ENCODE peak calls at places on chromosomes 6 and 20, in seven cellular contexts. One of them, this sample, is unnamed.

GRCh38 chr20:62417981-62418708 is 9.2 kb downstream of the RBBP8NL start:
- DNase-seq in GM19239: no peak
- DNase-seq in T follicular helper cell: no peak
- DNase-seq in cardiac muscle cell: no peak
- DNase-seq in stimulated activated CD4-positive, alpha-beta T cell treated with anti-CD3 and anti-CD28 coated beads, TNF-alpha, amount 100 ng/mL, for 4 hours: no peak
- DNase-seq in activated T-cell treated with anti-CD3 and anti-CD28 coated beads, Interleukin-2, amount 50 U/mL, for 4 hours: no peak
- DNase-seq in HTR-8/SVneo: no peak
- DNase-seq in this sample: no peak

GRCh38 chr6:18530201-18530600 is 143.1 kb downstream of the RNF144B start:
- DNase-seq in GM19239: no peak
- DNase-seq in T follicular helper cell: no peak
- DNase-seq in cardiac muscle cell: no peak
- DNase-seq in stimulated activated CD4-positive, alpha-beta T cell treated with anti-CD3 and anti-CD28 coated beads, TNF-alpha, amount 100 ng/mL, for 4 hours: no peak
- DNase-seq in activated T-cell treated with anti-CD3 and anti-CD28 coated beads, Interleukin-2, amount 50 U/mL, for 4 hours: no peak
- DNase-seq in HTR-8/SVneo: no peak
- DNase-seq in this sample: no peak

GRCh38 chr6:151900897-151901485 is 93.5 kb downstream of the ESR1 start:
- DNase-seq in GM19239: no peak
- DNase-seq in T follicular helper cell: no peak
- DNase-seq in cardiac muscle cell: no peak
- DNase-seq in stimulated activated CD4-positive, alpha-beta T cell treated with anti-CD3 and anti-CD28 coated beads, TNF-alpha, amount 100 ng/mL, for 4 hours: no peak
- DNase-seq in activated T-cell treated with anti-CD3 and anti-CD28 coated beads, Interleukin-2, amount 50 U/mL, for 4 hours: no peak
- DNase-seq in HTR-8/SVneo: no peak
- DNase-seq in this sample: no peak

GRCh38 chr20:49993301-49993751 is 10.5 kb downstream of the SNAI1 start:
- DNase-seq in GM19239: no peak
- DNase-seq in T follicular helper cell: no peak
- DNase-seq in cardiac muscle cell: no peak
- DNase-seq in stimulated activated CD4-positive, alpha-beta T cell treated with anti-CD3 and anti-CD28 coated beads, TNF-alpha, amount 100 ng/mL, for 4 hours: no peak
- DNase-seq in activated T-cell treated with anti-CD3 and anti-CD28 coated beads, Interleukin-2, amount 50 U/mL, for 4 hours: no peak
- DNase-seq in HTR-8/SVneo: no peak
- DNase-seq in this sample: no peak

GRCh38 chr6:28943557-28944411 is 20.0 kb upstream of the TRIM27 start:
- DNase-seq in GM19239: no peak
- DNase-seq in T follicular helper cell: no peak
- DNase-seq in cardiac muscle cell: peak
- DNase-seq in stimulated activated CD4-positive, alpha-beta T cell treated with anti-CD3 and anti-CD28 coated beads, TNF-alpha, amount 100 ng/mL, for 4 hours: peak
- DNase-seq in activated T-cell treated with anti-CD3 and anti-CD28 coated beads, Interleukin-2, amount 50 U/mL, for 4 hours: peak
- DNase-seq in HTR-8/SVneo: no peak
- DNase-seq in this sample: peak

GRCh38 chr6:139342957-139343750 is 31.3 kb downstream of the CITED2 start:
- DNase-seq in GM19239: no peak
- DNase-seq in T follicular helper cell: no peak
- DNase-seq in cardiac muscle cell: no peak
- DNase-seq in stimulated activated CD4-positive, alpha-beta T cell treated with anti-CD3 and anti-CD28 coated beads, TNF-alpha, amount 100 ng/mL, for 4 hours: no peak
- DNase-seq in activated T-cell treated with anti-CD3 and anti-CD28 coated beads, Interleukin-2, amount 50 U/mL, for 4 hours: no peak
- DNase-seq in HTR-8/SVneo: no peak
- DNase-seq in this sample: no peak

GRCh38 chr20:14576478-14576877 is 239.1 kb upstream of the FLRT3 start:
- DNase-seq in GM19239: no peak
- DNase-seq in T follicular helper cell: no peak
- DNase-seq in cardiac muscle cell: no peak
- DNase-seq in stimulated activated CD4-positive, alpha-beta T cell treated with anti-CD3 and anti-CD28 coated beads, TNF-alpha, amount 100 ng/mL, for 4 hours: no peak
- DNase-seq in activated T-cell treated with anti-CD3 and anti-CD28 coated beads, Interleukin-2, amount 50 U/mL, for 4 hours: no peak
- DNase-seq in HTR-8/SVneo: no peak
- DNase-seq in this sample: no peak

GRCh38 chr6:140774080-140774505 is 1358.6 kb upstream of the GJE1 start:
- DNase-seq in GM19239: no peak
- DNase-seq in T follicular helper cell: no peak
- DNase-seq in cardiac muscle cell: peak
- DNase-seq in stimulated activated CD4-positive, alpha-beta T cell treated with anti-CD3 and anti-CD28 coated beads, TNF-alpha, amount 100 ng/mL, for 4 hours: no peak
- DNase-seq in activated T-cell treated with anti-CD3 and anti-CD28 coated beads, Interleukin-2, amount 50 U/mL, for 4 hours: no peak
- DNase-seq in HTR-8/SVneo: peak
- DNase-seq in this sample: no peak

GRCh38 chr6:84871925-84872324 is 107.5 kb upstream of the TBX18 start:
- DNase-seq in GM19239: no peak
- DNase-seq in T follicular helper cell: no peak
- DNase-seq in cardiac muscle cell: no peak
- DNase-seq in stimulated activated CD4-positive, alpha-beta T cell treated with anti-CD3 and anti-CD28 coated beads, TNF-alpha, amount 100 ng/mL, for 4 hours: no peak
- DNase-seq in activated T-cell treated with anti-CD3 and anti-CD28 coated beads, Interleukin-2, amount 50 U/mL, for 4 hours: no peak
- DNase-seq in HTR-8/SVneo: no peak
- DNase-seq in this sample: no peak

GRCh38 chr6:22601941-22602340 is 32.6 kb downstream of the HDGFL1 start:
- DNase-seq in GM19239: no peak
- DNase-seq in T follicular helper cell: no peak
- DNase-seq in cardiac muscle cell: no peak
- DNase-seq in stimulated activated CD4-positive, alpha-beta T cell treated with anti-CD3 and anti-CD28 coated beads, TNF-alpha, amount 100 ng/mL, for 4 hours: no peak
- DNase-seq in activated T-cell treated with anti-CD3 and anti-CD28 coated beads, Interleukin-2, amount 50 U/mL, for 4 hours: no peak
- DNase-seq in HTR-8/SVneo: no peak
- DNase-seq in this sample: no peak

GRCh38 chr6:34062815-34063214 is 83.1 kb downstream of the GRM4 start:
- DNase-seq in GM19239: no peak
- DNase-seq in T follicular helper cell: no peak
- DNase-seq in cardiac muscle cell: no peak
- DNase-seq in stimulated activated CD4-positive, alpha-beta T cell treated with anti-CD3 and anti-CD28 coated beads, TNF-alpha, amount 100 ng/mL, for 4 hours: no peak
- DNase-seq in activated T-cell treated with anti-CD3 and anti-CD28 coated beads, Interleukin-2, amount 50 U/mL, for 4 hours: no peak
- DNase-seq in HTR-8/SVneo: no peak
- DNase-seq in this sample: no peak

GRCh38 chr20:58717278-58718091 is 24.9 kb downstream of the NPEPL1 start:
- DNase-seq in GM19239: no peak
- DNase-seq in T follicular helper cell: no peak
- DNase-seq in cardiac muscle cell: no peak
- DNase-seq in stimulated activated CD4-positive, alpha-beta T cell treated with anti-CD3 and anti-CD28 coated beads, TNF-alpha, amount 100 ng/mL, for 4 hours: no peak
- DNase-seq in activated T-cell treated with anti-CD3 and anti-CD28 coated beads, Interleukin-2, amount 50 U/mL, for 4 hours: no peak
- DNase-seq in HTR-8/SVneo: no peak
- DNase-seq in this sample: no peak

GRCh38 chr6:28161410-28162079 is 19.9 kb downstream of the ZKSCAN8 start:
- DNase-seq in GM19239: peak
- DNase-seq in T follicular helper cell: peak
- DNase-seq in cardiac muscle cell: peak
- DNase-seq in stimulated activated CD4-positive, alpha-beta T cell treated with anti-CD3 and anti-CD28 coated beads, TNF-alpha, amount 100 ng/mL, for 4 hours: peak
- DNase-seq in activated T-cell treated with anti-CD3 and anti-CD28 coated beads, Interleukin-2, amount 50 U/mL, for 4 hours: peak
- DNase-seq in HTR-8/SVneo: peak
- DNase-seq in this sample: peak

GRCh38 chr6:26141378-26141901 is 54.2 kb downstream of the HFE start:
- DNase-seq in GM19239: no peak
- DNase-seq in T follicular helper cell: no peak
- DNase-seq in cardiac muscle cell: peak
- DNase-seq in stimulated activated CD4-positive, alpha-beta T cell treated with anti-CD3 and anti-CD28 coated beads, TNF-alpha, amount 100 ng/mL, for 4 hours: no peak
- DNase-seq in activated T-cell treated with anti-CD3 and anti-CD28 coated beads, Interleukin-2, amount 50 U/mL, for 4 hours: no peak
- DNase-seq in HTR-8/SVneo: no peak
- DNase-seq in this sample: no peak

GRCh38 chr20:53681352-53682212 is 87.9 kb upstream of the ZNF217 start:
- DNase-seq in GM19239: no peak
- DNase-seq in T follicular helper cell: no peak
- DNase-seq in cardiac muscle cell: no peak
- DNase-seq in stimulated activated CD4-positive, alpha-beta T cell treated with anti-CD3 and anti-CD28 coated beads, TNF-alpha, amount 100 ng/mL, for 4 hours: no peak
- DNase-seq in activated T-cell treated with anti-CD3 and anti-CD28 coated beads, Interleukin-2, amount 50 U/mL, for 4 hours: no peak
- DNase-seq in HTR-8/SVneo: no peak
- DNase-seq in this sample: no peak

This sample was measured in NCI-H2227 treated with DMSO at 0.1 percent for 48 hours.